ENCODE peak calls at places on chromosomes 4 and X, in six cellular contexts. P is ovary, R is fibroblast of lung, U is HFF-Myc, D is choroid plexus epithelial cell, Q is GM13976. A is an unnamed sample.

GRCh38 chr4:1243451-1244080 is 5.4 kb downstream of the CTBP1 start:
- DNase-seq in R (no peak), Q (no peak), D (no peak), P (peak), U (no peak), A (no peak)

GRCh38 chr4:175705407-175705806 is 106.7 kb downstream of the GPM6A start:
- DNase-seq in R (no peak), P (peak), U (no peak), D (peak), Q (no peak), A (peak)

GRCh38 chrX:154441984-154442707 is 1.8 kb upstream of the FAM50A start:
- DNase-seq in R (no peak), U (no peak), D (no peak), P (no peak), Q (no peak), A (no peak)

GRCh38 chr4:69038582-69038981 is 57.7 kb upstream of the UGT2B7 start:
- DNase-seq in D (no peak), Q (no peak), R (no peak), U (no peak), P (no peak), A (peak)

GRCh38 chr4:53932784-53933183 is 131.6 kb downstream of the CHIC2 start:
- DNase-seq in P (no peak), Q (no peak), U (peak), R (peak), D (peak), A (peak)

GRCh38 chr4:169900241-169900845 is 125.9 kb downstream of the MFAP3L start:
- DNase-seq in U (no peak), P (no peak), Q (no peak), D (no peak), R (no peak), A (no peak)

GRCh38 chr4:128225148-128225547 is 62.5 kb downstream of the PGRMC2 start:
- DNase-seq in D (peak), Q (no peak), U (no peak), R (peak), P (no peak), A (peak)

GRCh38 chr4:10333942-10334341 is 123.3 kb downstream of the ZNF518B start:
- DNase-seq in D (no peak), P (no peak), R (no peak), Q (no peak), U (no peak), A (no peak)

GRCh38 chr4:179941911-179942310 is 2301.3 kb upstream of the TENM3 start:
- DNase-seq in P (no peak), D (no peak), R (no peak), Q (no peak), U (no peak), A (no peak)

GRCh38 chr4:183751081-183751480 is 92.0 kb downstream of the TRAPPC11 start:
- DNase-seq in R (no peak), U (no peak), D (no peak), Q (no peak), P (no peak), A (no peak)

GRCh38 chr4:148067307-148067916 is 335.5 kb downstream of the ARHGAP10 start:
- DNase-seq in R (no peak), D (no peak), P (no peak), U (no peak), Q (no peak), A (no peak)

GRCh38 chr4:164438321-164438720 is 315.6 kb upstream of the SMIM31 start:
- DNase-seq in U (no peak), R (peak), Q (no peak), P (no peak), D (peak), A (peak)

GRCh38 chrX:35166023-35166422 is 223.4 kb downstream of the FAM47B start:
- DNase-seq in R (peak), Q (no peak), U (no peak), P (no peak), D (peak), A (no peak)

GRCh38 chr4:181258569-181258968 is 984.6 kb upstream of the TENM3 start:
- DNase-seq in D (no peak), Q (no peak), U (no peak), R (no peak), P (no peak), A (no peak)

GRCh38 chr4:39900966-39901365 is 76.7 kb downstream of the PDS5A start:
- DNase-seq in D (no peak), U (no peak), R (peak), Q (no peak), P (no peak), A (no peak)

GRCh38 chrX:11408111-11408405 is 114.8 kb downstream of the AMELX start:
- DNase-seq in D (no peak), U (no peak), Q (no peak), P (no peak), R (no peak), A (no peak)

GRCh38 chr4:680565-680930 is 6.2 kb downstream of the MYL5 start:
- DNase-seq in D (no peak), Q (peak), U (no peak), P (no peak), R (no peak), A (no peak)

GRCh38 chr4:18536420-18536819 is 514.9 kb upstream of the LCORL start:
- DNase-seq in R (no peak), P (no peak), D (no peak), U (no peak), Q (no peak), A (no peak)

GRCh38 chr4:156228706-156229105 is 275.0 kb upstream of the CTSO start:
- DNase-seq in R (no peak), P (no peak), D (no peak), Q (no peak), U (no peak), A (no peak)

GRCh38 chr4:7381221-7381889 is 53.4 kb downstream of the PSAPL1 start:
- DNase-seq in R (no peak), U (no peak), P (peak), D (no peak), Q (no peak), A (no peak)

GRCh38 chr4:2804973-2805501 is 12.2 kb downstream of the SH3BP2 start:
- DNase-seq in U (no peak), R (no peak), Q (no peak), P (no peak), D (no peak), A (no peak)

GRCh38 chr4:67273676-67274075 is 271.6 kb downstream of the CENPC start:
- DNase-seq in Q (no peak), P (no peak), U (no peak), D (no peak), R (no peak), A (no peak)

GRCh38 chr4:78551420-78552351 is at the start of gene ANXA3:
- DNase-seq in U (no peak), R (no peak), Q (peak), D (no peak), P (peak), A (no peak)

GRCh38 chr4:55397521-55398321 is 2.0 kb downstream of the TMEM165 start:
- DNase-seq in U (no peak), D (peak), Q (no peak), P (no peak), R (peak), A (peak)

GRCh38 chr4:52588771-52589591 is 70.1 kb downstream of the USP46 start:
- DNase-seq in R (peak), P (no peak), Q (no peak), U (no peak), D (peak), A (peak)

GRCh38 chrX:121283921-121284320 is 236.5 kb downstream of the GLUD2 start:
- DNase-seq in P (no peak), D (no peak), Q (no peak), R (no peak), U (no peak), A (no peak)

GRCh38 chr4:177177446-177178160 is 132.1 kb upstream of the NEIL3 start:
- DNase-seq in P (no peak), D (peak), U (no peak), R (peak), Q (no peak), A (peak)

GRCh38 chr4:52657630-52658501 is 1.2 kb downstream of the USP46 start:
- DNase-seq in D (peak), U (peak), R (peak), Q (peak), P (peak), A (peak)

GRCh38 chr4:140427919-140428471 is 547 bp upstream of the CLGN start:
- DNase-seq in U (no peak), D (no peak), R (peak), P (no peak), Q (no peak), A (peak)

GRCh38 chr4:140427104-140427918 is at the start of gene CLGN:
- DNase-seq in D (peak), U (no peak), P (peak), R (peak), Q (peak), A (peak)

GRCh38 chr4:140423106-140423505 is 4.3 kb downstream of the CLGN start:
- DNase-seq in Q (no peak), P (no peak), U (no peak), D (peak), R (peak), A (no peak)

DNA sequence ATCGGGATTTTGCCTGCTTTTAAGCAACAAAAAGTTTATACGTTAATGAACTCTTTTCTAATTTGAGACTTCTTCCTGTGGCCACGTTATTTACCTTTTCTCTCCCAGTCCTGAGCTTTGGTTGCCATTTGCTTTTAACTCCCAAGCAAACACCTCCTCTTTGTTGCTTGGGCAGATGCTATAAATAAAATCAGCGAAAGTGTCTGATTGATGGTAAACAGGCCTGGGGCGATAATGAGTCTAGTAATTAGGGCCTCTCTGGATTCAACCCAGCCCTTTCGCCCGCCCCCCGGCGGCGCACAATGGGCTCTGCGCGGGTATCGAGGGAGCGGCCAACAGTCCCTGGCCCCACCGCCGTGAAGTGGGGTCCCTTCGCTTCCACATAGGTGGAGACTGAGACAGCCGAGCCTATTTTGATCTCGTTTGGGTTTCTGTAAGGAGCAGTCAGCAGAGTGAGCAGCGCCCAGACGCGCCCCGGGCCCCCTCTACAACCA is 791 bp downstream of the CLGN start:
- DNase-seq in P (no peak), D (no peak), Q (no peak), R (peak), U (no peak), A (no peak)
- TF ChIP-seq CTCF in P (no peak), D (no peak), Q (no peak), R (no peak), U (no peak), A (no peak)

GRCh38 chr4:8938137-8938536 is 66.5 kb upstream of the HMX1 start:
- DNase-seq in Q (no peak), U (no peak), P (no peak), R (no peak), D (no peak), A (no peak)

GRCh38 chr4:8939887-8940742 is 68.5 kb upstream of the HMX1 start:
- DNase-seq in R (no peak), P (no peak), Q (peak), U (no peak), D (no peak), A (no peak)

GRCh38 chr4:8938623-8939022 is 67.0 kb upstream of the HMX1 start:
- DNase-seq in Q (peak), R (no peak), P (no peak), D (no peak), U (no peak), A (no peak)

GRCh38 chr4:8939160-8939855 is 67.7 kb upstream of the HMX1 start:
- DNase-seq in D (no peak), P (no peak), U (no peak), R (no peak), Q (no peak), A (no peak)

DNA sequence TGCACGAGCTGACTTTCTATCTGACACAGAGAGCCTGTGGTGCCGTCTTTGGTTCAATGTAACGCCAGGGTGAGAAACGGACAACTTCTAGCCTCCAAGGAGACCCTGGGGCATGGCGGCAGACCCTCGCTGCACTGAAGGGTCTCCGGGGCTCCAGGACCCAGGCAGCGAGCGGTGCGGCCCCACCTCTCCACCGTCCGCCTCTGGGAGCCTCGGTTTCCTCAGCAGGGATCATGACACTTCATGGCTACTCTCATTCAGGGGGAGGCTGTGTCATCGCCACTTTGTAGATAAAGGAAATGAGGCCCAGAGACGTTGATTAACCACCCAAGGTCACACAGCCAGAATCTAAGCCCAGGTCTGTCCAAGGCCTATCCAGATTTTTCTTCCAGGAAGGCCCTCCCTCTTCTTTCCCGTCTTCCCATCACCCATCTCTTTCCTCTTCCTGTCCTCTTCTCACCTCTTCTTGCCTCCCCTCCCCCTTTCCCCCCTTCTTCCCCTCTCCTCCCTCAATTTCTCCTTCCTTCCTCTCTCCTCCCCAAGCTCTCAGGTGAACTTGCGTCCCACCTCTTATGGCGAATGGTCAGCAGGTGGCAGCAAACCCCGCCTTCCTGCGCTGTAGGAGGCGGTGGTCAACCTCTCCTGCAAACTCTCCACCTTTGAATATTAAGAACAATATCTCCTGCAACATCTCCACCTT is 69.3 kb upstream of the HMX1 start:
- DNase-seq in R (no peak), P (no peak), U (no peak), Q (no peak), D (no peak), A (no peak)
- TF ChIP-seq CTCF in R (no peak), P (no peak), U (peak), Q (no peak), D (no peak), A (no peak)

GRCh38 chr4:106875340-106875739 is 160.8 kb downstream of the DKK2 start:
- DNase-seq in R (no peak), U (no peak), P (no peak), D (no peak), Q (no peak), A (no peak)
- TF ChIP-seq CTCF in R (no peak), U (peak), P (no peak), D (no peak), Q (no peak), A (no peak)

DNA sequence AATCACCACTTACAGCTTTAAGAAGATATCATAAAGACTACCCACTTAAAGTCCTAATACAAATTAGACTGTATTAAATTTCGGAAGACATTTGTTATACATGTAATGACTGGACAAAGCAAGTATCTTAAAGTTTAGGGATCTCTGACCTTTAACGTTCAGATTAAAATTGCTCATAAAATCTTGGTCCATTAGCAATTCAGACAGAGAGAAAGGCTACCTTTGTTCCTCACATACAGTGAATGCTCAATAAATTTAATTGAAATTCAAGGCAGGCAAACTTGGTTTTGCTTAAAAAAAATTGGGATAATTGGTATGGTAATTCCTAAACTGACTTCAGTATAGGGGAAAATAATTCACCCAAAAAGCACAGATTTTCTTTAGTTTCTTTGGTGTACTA is 285.9 kb upstream of the EMCN start:
- DNase-seq in Q (no peak), U (no peak), R (no peak), D (no peak), P (no peak), A (no peak)
- TF ChIP-seq CTCF in Q (no peak), U (no peak), R (no peak), D (no peak), P (no peak), A (no peak)

GRCh38 chrX:119981286-119982070 is 37.9 kb upstream of the NKAP start:
- DNase-seq in U (peak), Q (peak), P (no peak), R (peak), D (peak), A (peak)
- TF ChIP-seq CTCF in U (peak), Q (peak), P (no peak), R (peak), D (peak), A (peak)

DNA sequence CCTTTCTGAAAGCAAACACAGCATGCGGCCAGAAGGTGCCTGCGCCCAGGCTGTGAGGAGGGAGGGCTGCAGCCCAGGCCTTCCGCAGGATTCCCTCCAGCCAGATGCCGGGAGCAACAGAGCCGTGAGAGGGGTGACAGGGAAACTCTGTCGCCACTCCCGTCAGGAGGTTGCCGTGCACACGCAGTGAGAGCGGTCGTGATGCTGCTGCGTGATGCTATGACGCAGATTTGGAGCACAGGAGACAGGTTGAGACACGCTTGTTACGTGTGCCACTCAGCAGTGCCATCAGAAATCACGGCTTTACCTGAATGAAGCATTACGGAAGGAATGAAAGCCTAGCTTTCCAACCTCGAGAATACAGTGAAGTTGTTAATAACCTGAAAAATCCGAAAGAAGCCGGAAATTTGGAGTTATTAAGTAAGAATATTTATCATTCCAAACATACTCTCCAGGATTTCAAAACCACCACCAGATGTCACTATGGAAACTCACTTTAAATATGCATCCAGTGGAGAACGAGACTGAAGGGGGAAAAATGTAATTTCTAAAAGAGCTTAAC is 54.4 kb downstream of the FAT1 start:
- DNase-seq in P (no peak), Q (no peak), U (peak), D (peak), R (peak), A (peak)
- TF ChIP-seq CTCF in P (peak), Q (no peak), U (peak), D (peak), R (peak), A (peak)

DNA sequence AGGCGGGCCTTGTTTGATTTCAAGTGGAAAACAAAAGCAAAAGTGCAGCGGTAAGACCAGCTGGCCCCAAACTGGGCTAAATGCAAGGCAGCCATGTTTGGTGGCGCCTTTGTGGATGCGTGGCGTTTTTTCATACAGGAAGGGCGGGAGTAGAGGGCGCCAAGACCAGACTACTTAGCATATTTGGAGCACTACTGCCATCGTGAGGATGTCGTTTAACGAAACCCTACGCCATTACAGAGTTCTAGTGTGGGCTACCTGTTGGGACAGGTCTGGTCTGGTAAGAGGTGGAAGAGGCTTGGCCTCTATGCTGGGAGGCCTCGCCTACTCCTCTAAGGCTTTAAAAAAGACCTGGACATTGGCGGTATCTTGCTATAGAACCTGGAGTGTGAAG is 230.7 kb upstream of the STK26 start:
- DNase-seq in Q (no peak), P (peak), D (no peak), U (no peak), R (no peak), A (no peak)
- TF ChIP-seq CTCF in Q (peak), P (peak), D (no peak), U (no peak), R (no peak), A (no peak)

DNA sequence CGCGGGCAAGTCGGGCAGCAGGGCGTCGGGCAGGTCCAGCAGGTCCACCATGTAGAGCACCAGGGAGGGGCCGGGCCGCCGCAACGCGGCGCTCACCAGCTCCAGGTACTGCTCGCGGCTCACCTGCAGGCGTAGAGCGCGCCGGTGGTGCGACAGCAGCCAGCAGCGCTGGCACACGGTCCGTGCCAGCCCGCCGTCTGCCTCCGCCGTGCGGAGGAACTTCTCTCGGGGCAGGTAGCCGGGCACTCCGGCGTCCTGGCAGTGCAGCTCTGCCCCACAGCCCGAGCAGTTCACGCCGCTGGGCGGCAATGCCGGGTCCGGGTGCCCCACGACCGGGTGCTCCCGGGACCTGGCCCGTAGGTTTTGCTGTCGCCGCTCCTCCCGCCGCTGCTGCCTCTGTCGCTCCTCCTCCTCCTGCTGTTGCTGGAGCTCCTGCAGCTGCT is 507 bp downstream of the NOA1 start:
- DNase-seq in Q (peak), U (no peak), R (no peak), D (peak), P (no peak), A (no peak)
- TF ChIP-seq CTCF in Q (peak), U (no peak), R (no peak), D (no peak), P (no peak), A (no peak)